ENCODE peak calls at places on chromosomes 16 and 17, in nine cellular contexts. One of them, this sample, is unnamed.

GRCh38 chr16:49458656-49459445 is 85.2 kb downstream of the C16orf78 start:
- DNase-seq in effector memory CD4-positive, alpha-beta T cell: no peak
- DNase-seq in suprapubic skin: peak; percentile 52
- DNase-seq in Peyer's patch: no peak
- DNase-seq in GM12878: no peak
- DNase-seq in SJSA1: no peak
- DNase-seq in cardiac muscle cell: no peak
- DNase-seq in fibroblast of lung: no peak
- DNase-seq in CD4-positive, alpha-beta memory T cell: no peak
- DNase-seq in this sample: no peak

GRCh38 chr17:73184133-73184993 is 8.5 kb upstream of the COG1 start:
- DNase-seq in effector memory CD4-positive, alpha-beta T cell: no peak
- DNase-seq in suprapubic skin: no peak
- DNase-seq in Peyer's patch: no peak
- DNase-seq in GM12878: no peak
- DNase-seq in SJSA1: no peak
- DNase-seq in cardiac muscle cell: no peak
- DNase-seq in fibroblast of lung: no peak
- DNase-seq in CD4-positive, alpha-beta memory T cell: no peak
- DNase-seq in this sample: no peak

GRCh38 chr16:81694494-81695285 is 84.4 kb upstream of the PLCG2 start:
- DNase-seq in effector memory CD4-positive, alpha-beta T cell: no peak
- DNase-seq in suprapubic skin: peak; percentile 64
- DNase-seq in Peyer's patch: no peak
- DNase-seq in GM12878: no peak
- DNase-seq in SJSA1: peak; percentile 30
- DNase-seq in cardiac muscle cell: peak; percentile 38
- DNase-seq in fibroblast of lung: no peak
- DNase-seq in CD4-positive, alpha-beta memory T cell: no peak
- DNase-seq in this sample: no peak

GRCh38 chr16:85738878-85739715 is 11.8 kb downstream of the C16orf74 start:
- DNase-seq in effector memory CD4-positive, alpha-beta T cell: no peak
- DNase-seq in suprapubic skin: no peak
- DNase-seq in Peyer's patch: no peak
- DNase-seq in GM12878: no peak
- DNase-seq in SJSA1: no peak
- DNase-seq in cardiac muscle cell: no peak
- DNase-seq in fibroblast of lung: no peak
- DNase-seq in CD4-positive, alpha-beta memory T cell: no peak
- DNase-seq in this sample: no peak

GRCh38 chr16:84629580-84629979 is 11.7 kb upstream of the COTL1 start:
- DNase-seq in effector memory CD4-positive, alpha-beta T cell: no peak
- DNase-seq in suprapubic skin: no peak
- DNase-seq in Peyer's patch: no peak
- DNase-seq in GM12878: no peak
- DNase-seq in SJSA1: no peak
- DNase-seq in cardiac muscle cell: no peak
- DNase-seq in fibroblast of lung: no peak
- DNase-seq in CD4-positive, alpha-beta memory T cell: no peak
- DNase-seq in this sample: no peak

GRCh38 chr17:62675260-62675659 is 47.8 kb downstream of the MRC2 start:
- DNase-seq in effector memory CD4-positive, alpha-beta T cell: no peak
- DNase-seq in suprapubic skin: no peak
- DNase-seq in Peyer's patch: no peak
- DNase-seq in GM12878: no peak
- DNase-seq in SJSA1: no peak
- DNase-seq in cardiac muscle cell: no peak
- DNase-seq in fibroblast of lung: peak; percentile 59
- DNase-seq in CD4-positive, alpha-beta memory T cell: no peak
- DNase-seq in this sample: no peak

GRCh38 chr17:54085934-54086333 is 263.2 kb downstream of the KIF2B start:
- DNase-seq in effector memory CD4-positive, alpha-beta T cell: no peak
- DNase-seq in suprapubic skin: no peak
- DNase-seq in Peyer's patch: no peak
- DNase-seq in GM12878: no peak
- DNase-seq in SJSA1: no peak
- DNase-seq in cardiac muscle cell: peak; percentile 21
- DNase-seq in fibroblast of lung: no peak
- DNase-seq in CD4-positive, alpha-beta memory T cell: no peak
- DNase-seq in this sample: no peak

GRCh38 chr17:75194879-75195278 is 10.6 kb upstream of the NUP85 start:
- DNase-seq in effector memory CD4-positive, alpha-beta T cell: no peak
- DNase-seq in suprapubic skin: no peak
- DNase-seq in Peyer's patch: no peak
- DNase-seq in GM12878: no peak
- DNase-seq in SJSA1: no peak
- DNase-seq in cardiac muscle cell: no peak
- DNase-seq in fibroblast of lung: peak; percentile 73
- DNase-seq in CD4-positive, alpha-beta memory T cell: no peak
- DNase-seq in this sample: no peak

GRCh38 chr17:78342438-78343098 is 17.3 kb downstream of the SOCS3 start:
- DNase-seq in effector memory CD4-positive, alpha-beta T cell: no peak
- DNase-seq in suprapubic skin: peak; percentile 86
- DNase-seq in Peyer's patch: peak; percentile 37
- DNase-seq in GM12878: no peak
- DNase-seq in SJSA1: peak; percentile 88
- DNase-seq in cardiac muscle cell: peak; percentile 92
- DNase-seq in fibroblast of lung: peak; percentile 96
- DNase-seq in CD4-positive, alpha-beta memory T cell: no peak
- DNase-seq in this sample: no peak

GRCh38 chr17:13981881-13982280 is 87.4 kb upstream of the COX10 start:
- DNase-seq in effector memory CD4-positive, alpha-beta T cell: no peak
- DNase-seq in suprapubic skin: no peak
- DNase-seq in Peyer's patch: no peak
- DNase-seq in GM12878: no peak
- DNase-seq in SJSA1: no peak
- DNase-seq in cardiac muscle cell: no peak
- DNase-seq in fibroblast of lung: no peak
- DNase-seq in CD4-positive, alpha-beta memory T cell: no peak
- DNase-seq in this sample: no peak

GRCh38 chr16:48531011-48531962 is 78.7 kb downstream of the N4BP1 start:
- DNase-seq in effector memory CD4-positive, alpha-beta T cell: no peak
- DNase-seq in suprapubic skin: no peak
- DNase-seq in Peyer's patch: no peak
- DNase-seq in GM12878: no peak
- DNase-seq in SJSA1: no peak
- DNase-seq in cardiac muscle cell: peak; percentile 71
- DNase-seq in fibroblast of lung: no peak
- DNase-seq in CD4-positive, alpha-beta memory T cell: no peak
- DNase-seq in this sample: no peak

GRCh38 chr16:66525396-66526180 is 24.3 kb downstream of the TK2 start:
- DNase-seq in effector memory CD4-positive, alpha-beta T cell: no peak
- DNase-seq in suprapubic skin: no peak
- DNase-seq in Peyer's patch: no peak
- DNase-seq in GM12878: no peak
- DNase-seq in SJSA1: no peak
- DNase-seq in cardiac muscle cell: peak; percentile 58
- DNase-seq in fibroblast of lung: peak; percentile 87
- DNase-seq in CD4-positive, alpha-beta memory T cell: no peak
- DNase-seq in this sample: no peak

GRCh38 chr16:12673466-12673865 is 130.2 kb downstream of the CPPED1 start:
- DNase-seq in effector memory CD4-positive, alpha-beta T cell: no peak
- DNase-seq in suprapubic skin: no peak
- DNase-seq in Peyer's patch: no peak
- DNase-seq in GM12878: no peak
- DNase-seq in SJSA1: no peak
- DNase-seq in cardiac muscle cell: no peak
- DNase-seq in fibroblast of lung: no peak
- DNase-seq in CD4-positive, alpha-beta memory T cell: no peak
- DNase-seq in this sample: no peak

GRCh38 chr16:35188288-35189155 is 1729.1 kb downstream of the TP53TG3F start:
- DNase-seq in effector memory CD4-positive, alpha-beta T cell: no peak
- DNase-seq in suprapubic skin: peak; percentile 58
- DNase-seq in Peyer's patch: no peak
- DNase-seq in GM12878: no peak
- DNase-seq in SJSA1: no peak
- DNase-seq in cardiac muscle cell: no peak
- DNase-seq in fibroblast of lung: no peak
- DNase-seq in CD4-positive, alpha-beta memory T cell: no peak
- DNase-seq in this sample: no peak

GRCh38 chr16:35185366-35186044 is 1726.1 kb downstream of the TP53TG3F start:
- DNase-seq in effector memory CD4-positive, alpha-beta T cell: no peak
- DNase-seq in suprapubic skin: no peak
- DNase-seq in Peyer's patch: no peak
- DNase-seq in GM12878: no peak
- DNase-seq in SJSA1: no peak
- DNase-seq in cardiac muscle cell: no peak
- DNase-seq in fibroblast of lung: no peak
- DNase-seq in CD4-positive, alpha-beta memory T cell: no peak
- DNase-seq in this sample: no peak

GRCh38 chr16:35184356-35184870 is 1725.0 kb downstream of the TP53TG3F start:
- DNase-seq in effector memory CD4-positive, alpha-beta T cell: no peak
- DNase-seq in suprapubic skin: no peak
- DNase-seq in Peyer's patch: no peak
- DNase-seq in GM12878: no peak
- DNase-seq in SJSA1: no peak
- DNase-seq in cardiac muscle cell: no peak
- DNase-seq in fibroblast of lung: no peak
- DNase-seq in CD4-positive, alpha-beta memory T cell: no peak
- DNase-seq in this sample: no peak

GRCh38 chr16:35186045-35186759 is 1726.8 kb downstream of the TP53TG3F start:
- DNase-seq in effector memory CD4-positive, alpha-beta T cell: no peak
- DNase-seq in suprapubic skin: peak; percentile 61
- DNase-seq in Peyer's patch: no peak
- DNase-seq in GM12878: no peak
- DNase-seq in SJSA1: no peak
- DNase-seq in cardiac muscle cell: no peak
- DNase-seq in fibroblast of lung: no peak
- DNase-seq in CD4-positive, alpha-beta memory T cell: no peak
- DNase-seq in this sample: no peak

DNA sequence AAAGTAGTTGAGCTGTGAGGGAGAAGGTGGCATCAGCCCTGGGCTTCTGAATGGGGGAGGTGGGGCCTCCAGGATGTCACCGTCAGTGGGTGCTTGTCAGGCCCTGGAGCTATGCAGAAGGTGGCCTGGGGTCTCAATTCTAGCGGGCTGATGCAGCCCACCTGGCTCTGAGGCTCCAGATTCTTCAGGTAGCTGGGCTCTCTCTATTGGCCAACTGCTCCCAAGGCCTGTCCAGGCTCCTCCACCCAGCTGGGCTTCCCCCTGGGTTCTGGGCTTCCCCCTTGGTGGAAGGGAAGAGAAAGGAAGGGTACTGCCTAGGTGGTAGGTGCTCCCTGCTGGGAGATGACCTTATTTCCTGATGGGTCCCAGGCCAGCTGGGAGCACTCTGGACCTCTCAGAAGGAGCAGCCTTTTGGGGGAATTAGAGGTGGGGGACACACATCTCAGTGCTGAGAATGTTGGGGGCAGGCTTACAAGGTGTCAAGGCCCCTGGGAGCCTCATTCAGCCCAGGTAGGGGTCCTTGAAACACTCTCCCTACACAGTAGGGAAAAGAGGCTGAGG is 1728.3 kb downstream of the TP53TG3F start:
- DNase-seq in effector memory CD4-positive, alpha-beta T cell: no peak
- DNase-seq in suprapubic skin: no peak
- DNase-seq in Peyer's patch: no peak
- DNase-seq in GM12878: no peak
- DNase-seq in SJSA1: no peak
- DNase-seq in cardiac muscle cell: no peak
- DNase-seq in fibroblast of lung: no peak
- DNase-seq in CD4-positive, alpha-beta memory T cell: no peak
- DNase-seq in this sample: no peak
- H3K9me3 ChIP-seq in effector memory CD4-positive, alpha-beta T cell: peaks cover 4% of the 10 kb centered on the region
- H3K9me3 ChIP-seq in suprapubic skin: no peaks in the 10 kb centered on the region
- H3K9me3 ChIP-seq in Peyer's patch: no peaks in the 10 kb centered on the region
- H3K9me3 ChIP-seq in GM12878: no peaks in the 10 kb centered on the region
- H3K9me3 ChIP-seq in SJSA1: peaks cover 4% of the 10 kb centered on the region
- H3K9me3 ChIP-seq in cardiac muscle cell: peaks cover 4% of the 10 kb centered on the region
- H3K9me3 ChIP-seq in fibroblast of lung: no peaks in the 10 kb centered on the region
- H3K9me3 ChIP-seq in CD4-positive, alpha-beta memory T cell: no peaks in the 10 kb centered on the region
- H3K9me3 ChIP-seq in this sample: no peaks in the 10 kb centered on the region

DNA sequence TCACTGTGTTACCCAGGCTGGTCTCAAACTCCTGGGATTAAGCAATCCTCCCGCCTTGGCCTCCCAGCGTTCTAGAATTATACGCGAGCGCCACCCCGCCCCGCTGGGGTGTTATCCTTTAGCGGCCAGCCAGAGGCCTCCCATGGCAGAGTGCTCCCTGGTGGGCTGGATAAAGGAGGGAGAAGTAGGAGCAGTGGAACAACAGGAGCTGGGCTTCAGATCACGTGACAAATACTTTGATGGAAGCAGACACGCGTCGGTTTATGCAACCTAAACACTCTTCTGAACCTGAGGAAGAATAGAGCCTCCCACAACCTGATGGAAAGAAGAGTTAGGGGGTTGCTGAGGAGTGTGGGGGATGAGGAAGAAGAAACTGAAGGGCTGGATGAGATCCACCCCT is 2114.0 kb downstream of the TP53TG3F start:
- DNase-seq in effector memory CD4-positive, alpha-beta T cell: no peak
- DNase-seq in suprapubic skin: no peak
- DNase-seq in Peyer's patch: no peak
- DNase-seq in GM12878: no peak
- DNase-seq in SJSA1: no peak
- DNase-seq in cardiac muscle cell: no peak
- DNase-seq in fibroblast of lung: no peak
- DNase-seq in CD4-positive, alpha-beta memory T cell: no peak
- DNase-seq in this sample: no peak
- H3K9me3 ChIP-seq in effector memory CD4-positive, alpha-beta T cell: no peaks in the 10 kb centered on the region
- H3K9me3 ChIP-seq in suprapubic skin: no peaks in the 10 kb centered on the region
- H3K9me3 ChIP-seq in Peyer's patch: peaks cover 6% of the 10 kb centered on the region
- H3K9me3 ChIP-seq in GM12878: no peaks in the 10 kb centered on the region
- H3K9me3 ChIP-seq in SJSA1: peaks cover 6% of the 10 kb centered on the region
- H3K9me3 ChIP-seq in cardiac muscle cell: no peaks in the 10 kb centered on the region
- H3K9me3 ChIP-seq in fibroblast of lung: no peaks in the 10 kb centered on the region
- H3K9me3 ChIP-seq in CD4-positive, alpha-beta memory T cell: peaks cover 2% of the 10 kb centered on the region
- H3K9me3 ChIP-seq in this sample: no peaks in the 10 kb centered on the region

GRCh38 chr16:31186930-31187807 is 7.2 kb downstream of the FUS start:
- DNase-seq in effector memory CD4-positive, alpha-beta T cell: no peak
- DNase-seq in suprapubic skin: no peak
- DNase-seq in Peyer's patch: no peak
- DNase-seq in GM12878: no peak
- DNase-seq in SJSA1: no peak
- DNase-seq in cardiac muscle cell: no peak
- DNase-seq in fibroblast of lung: no peak
- DNase-seq in CD4-positive, alpha-beta memory T cell: no peak
- DNase-seq in this sample: no peak
- H3K9me3 ChIP-seq in effector memory CD4-positive, alpha-beta T cell: no peaks in the 10 kb centered on the region
- H3K9me3 ChIP-seq in suprapubic skin: no peaks in the 10 kb centered on the region
- H3K9me3 ChIP-seq in Peyer's patch: no peaks in the 10 kb centered on the region
- H3K9me3 ChIP-seq in GM12878: no peaks in the 10 kb centered on the region
- H3K9me3 ChIP-seq in SJSA1: no peaks in the 10 kb centered on the region
- H3K9me3 ChIP-seq in cardiac muscle cell: no peaks in the 10 kb centered on the region
- H3K9me3 ChIP-seq in fibroblast of lung: no peaks in the 10 kb centered on the region
- H3K9me3 ChIP-seq in CD4-positive, alpha-beta memory T cell: no peaks in the 10 kb centered on the region
- H3K9me3 ChIP-seq in this sample: no peaks in the 10 kb centered on the region

DNA sequence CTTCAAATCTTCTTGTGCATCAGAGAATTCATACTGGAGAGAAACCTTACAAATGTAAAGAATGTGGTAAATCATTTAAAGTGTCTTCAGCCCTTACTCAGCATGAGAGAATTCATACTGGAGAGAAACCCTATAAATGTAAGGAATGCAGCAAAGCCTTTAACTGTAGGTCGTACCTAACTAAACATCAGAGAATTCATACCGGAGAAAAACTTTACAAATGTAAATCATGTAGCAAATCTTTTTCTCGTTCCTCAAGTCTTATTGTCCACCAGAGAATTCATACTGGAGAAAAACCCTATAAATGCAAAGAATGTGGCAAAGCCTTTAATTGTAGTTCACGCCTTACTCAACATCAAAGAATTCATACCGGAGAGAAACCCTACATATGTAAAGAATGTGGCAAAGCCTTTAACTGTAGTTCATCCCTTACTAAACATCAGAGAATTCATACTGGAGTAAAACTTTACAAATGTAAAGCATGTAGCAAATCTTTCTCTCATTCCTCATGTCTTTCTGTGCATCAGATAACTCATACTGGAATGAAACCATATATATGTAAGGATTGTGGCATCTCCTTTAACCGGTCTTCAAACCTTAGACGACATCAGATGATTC is 118.5 kb upstream of the ZNF267 start:
- DNase-seq in effector memory CD4-positive, alpha-beta T cell: no peak
- DNase-seq in suprapubic skin: no peak
- DNase-seq in Peyer's patch: no peak
- DNase-seq in GM12878: no peak
- DNase-seq in SJSA1: no peak
- DNase-seq in cardiac muscle cell: no peak
- DNase-seq in fibroblast of lung: no peak
- DNase-seq in CD4-positive, alpha-beta memory T cell: no peak
- DNase-seq in this sample: no peak
- H3K9me3 ChIP-seq in effector memory CD4-positive, alpha-beta T cell: peaks cover 60% of the 10 kb centered on the region
- H3K9me3 ChIP-seq in suprapubic skin: peaks cover 80% of the 10 kb centered on the region
- H3K9me3 ChIP-seq in Peyer's patch: peaks cover 89% of the 10 kb centered on the region
- H3K9me3 ChIP-seq in GM12878: peaks cover 31% of the 10 kb centered on the region
- H3K9me3 ChIP-seq in SJSA1: peaks cover 21% of the 10 kb centered on the region
- H3K9me3 ChIP-seq in cardiac muscle cell: peaks cover 27% of the 10 kb centered on the region
- H3K9me3 ChIP-seq in fibroblast of lung: no peaks in the 10 kb centered on the region
- H3K9me3 ChIP-seq in CD4-positive, alpha-beta memory T cell: peaks cover 76% of the 10 kb centered on the region
- H3K9me3 ChIP-seq in this sample: peaks cover 61% of the 10 kb centered on the region

This sample was measured in T-helper 17 cell.